ENCODE peak calls at places on chromosomes 5 and 9, in five cellular contexts. One of them, this sample, is unnamed.

GRCh38 chr9:129258124-129258822 is 80.2 kb upstream of the IER5L start:
- DNase-seq in foreskin keratinocyte: peak; percentile 67
- DNase-seq in HCT116: peak; percentile 77
- DNase-seq in RPMI7951: peak; percentile 80
- DNase-seq in GM13976: peak; percentile 92
- DNase-seq in this sample: peak; percentile 89

GRCh38 chr9:78566948-78567675 is 270.2 kb downstream of the PSAT1 start:
- DNase-seq in foreskin keratinocyte: peak; percentile 77
- DNase-seq in GM13976: no peak
- DNase-seq in HCT116: no peak
- DNase-seq in RPMI7951: no peak
- DNase-seq in this sample: no peak

GRCh38 chr5:124797665-124798087 is 51.2 kb upstream of the ZNF608 start:
- DNase-seq in HCT116: no peak
- DNase-seq in GM13976: no peak
- DNase-seq in foreskin keratinocyte: no peak
- DNase-seq in RPMI7951: no peak
- DNase-seq in this sample: no peak

GRCh38 chr9:37408933-37409710 is 13.4 kb upstream of the GRHPR start:
- DNase-seq in foreskin keratinocyte: no peak
- DNase-seq in GM13976: peak; percentile 85
- DNase-seq in RPMI7951: no peak
- DNase-seq in HCT116: no peak
- DNase-seq in this sample: peak; percentile 88

GRCh38 chr5:91499943-91500531 is 116.9 kb upstream of the ARRDC3 start:
- DNase-seq in HCT116: peak; percentile 42
- DNase-seq in GM13976: peak; percentile 21
- DNase-seq in RPMI7951: peak; percentile 38
- DNase-seq in foreskin keratinocyte: peak; percentile 19
- DNase-seq in this sample: peak; percentile 20

GRCh38 chr9:93083592-93084470 is 12.2 kb upstream of the CARD19 start:
- DNase-seq in foreskin keratinocyte: no peak
- DNase-seq in RPMI7951: no peak
- DNase-seq in HCT116: no peak
- DNase-seq in GM13976: no peak
- DNase-seq in this sample: no peak

GRCh38 chr5:159886312-159886711 is 30.0 kb upstream of the ADRA1B start:
- DNase-seq in RPMI7951: no peak
- DNase-seq in HCT116: no peak
- DNase-seq in GM13976: no peak
- DNase-seq in foreskin keratinocyte: no peak
- DNase-seq in this sample: no peak

GRCh38 chr9:93196095-93197055 is 12.4 kb downstream of the WNK2 start:
- DNase-seq in foreskin keratinocyte: no peak
- DNase-seq in HCT116: no peak
- DNase-seq in GM13976: no peak
- DNase-seq in RPMI7951: no peak
- DNase-seq in this sample: no peak

GRCh38 chr9:126222363-126222834 is 104.2 kb upstream of the MVB12B start:
- DNase-seq in foreskin keratinocyte: no peak
- DNase-seq in GM13976: no peak
- DNase-seq in HCT116: no peak
- DNase-seq in RPMI7951: no peak
- DNase-seq in this sample: no peak

GRCh38 chr9:14593406-14593805 is 99.8 kb downstream of the ZDHHC21 start:
- DNase-seq in RPMI7951: no peak
- DNase-seq in HCT116: no peak
- DNase-seq in foreskin keratinocyte: no peak
- DNase-seq in GM13976: no peak
- DNase-seq in this sample: no peak

GRCh38 chr9:128920381-128921058 is at the start of gene PHYHD1:
- DNase-seq in RPMI7951: peak; percentile 40
- DNase-seq in GM13976: no peak
- DNase-seq in HCT116: no peak
- DNase-seq in foreskin keratinocyte: peak; percentile 59
- DNase-seq in this sample: no peak

GRCh38 chr9:91151014-91151740 is 210.5 kb downstream of the AUH start:
- DNase-seq in GM13976: peak; percentile 82
- DNase-seq in foreskin keratinocyte: peak; percentile 72
- DNase-seq in RPMI7951: peak; percentile 98
- DNase-seq in HCT116: no peak
- DNase-seq in this sample: peak; percentile 82

GRCh38 chr9:69476016-69476415 is 151.0 kb downstream of the ENTREP1 start:
- DNase-seq in foreskin keratinocyte: peak; percentile 11
- DNase-seq in HCT116: no peak
- DNase-seq in RPMI7951: peak; percentile 3
- DNase-seq in GM13976: no peak
- DNase-seq in this sample: no peak

GRCh38 chr9:72292874-72293607 is 72.0 kb downstream of the ZFAND5 start:
- DNase-seq in GM13976: no peak
- DNase-seq in HCT116: no peak
- DNase-seq in foreskin keratinocyte: peak; percentile 56
- DNase-seq in RPMI7951: peak; percentile 58
- DNase-seq in this sample: no peak

GRCh38 chr5:172322028-172322965 is 38.7 kb upstream of the UBTD2 start:
- DNase-seq in foreskin keratinocyte: peak; percentile 44
- DNase-seq in HCT116: no peak
- DNase-seq in RPMI7951: peak; percentile 31
- DNase-seq in GM13976: peak; percentile 63
- DNase-seq in this sample: peak; percentile 45

GRCh38 chr9:126694206-126695081 is 80.7 kb downstream of the LMX1B start:
- DNase-seq in GM13976: no peak
- DNase-seq in RPMI7951: no peak
- DNase-seq in foreskin keratinocyte: peak; percentile 79
- DNase-seq in HCT116: no peak
- DNase-seq in this sample: no peak

GRCh38 chr5:42854795-42855194 is 43.1 kb upstream of the SELENOP start:
- DNase-seq in GM13976: no peak
- DNase-seq in foreskin keratinocyte: no peak
- DNase-seq in HCT116: no peak
- DNase-seq in RPMI7951: peak; percentile 34
- DNase-seq in this sample: no peak

GRCh38 chr9:121242955-121243346 is 25.0 kb upstream of the GSN start:
- DNase-seq in GM13976: no peak
- DNase-seq in RPMI7951: no peak
- DNase-seq in foreskin keratinocyte: no peak
- DNase-seq in HCT116: no peak
- DNase-seq in this sample: no peak

GRCh38 chr5:104363567-104363966 is 801.0 kb upstream of the NUDT12 start:
- DNase-seq in GM13976: no peak
- DNase-seq in HCT116: no peak
- DNase-seq in foreskin keratinocyte: no peak
- DNase-seq in RPMI7951: peak; percentile 24
- DNase-seq in this sample: no peak

This sample was measured in GM10248.